ENCODE peak calls at places on chromosomes 12 and 14, in four cellular contexts. R is K562, S is GM12891, B is GM12878. I is an unnamed sample.

GRCh38 chr12:68240079-68240478 is 13.3 kb downstream of the IL22 start:
- DNase-seq in R (no peak), S (no peak), B (no peak), I (no peak)

GRCh38 chr14:60332869-60333268 is 83.8 kb downstream of the PPM1A start:
- DNase-seq in R (no peak), S (no peak), B (no peak), I (no peak)

GRCh38 chr14:55180434-55180833 is 11.0 kb downstream of the DLGAP5 start:
- DNase-seq in R (no peak), S (peak; percentile 8), B (peak; percentile 98), I (peak; percentile 10)

GRCh38 chr12:80829767-80830166 is 108.0 kb downstream of the LIN7A start:
- DNase-seq in R (no peak), S (no peak), B (no peak), I (no peak)

GRCh38 chr12:75120202-75120774 is 89.4 kb downstream of the KCNC2 start:
- DNase-seq in R (no peak), S (no peak), B (no peak), I (no peak)

GRCh38 chr12:3931721-3932120 is 58.5 kb upstream of the PARP11 start:
- DNase-seq in R (no peak), S (no peak), B (no peak), I (no peak)

GRCh38 chr12:132430838-132431826 is 58.8 kb upstream of the FBRSL1 start:
- DNase-seq in R (no peak), S (no peak), B (no peak), I (no peak)

GRCh38 chr14:76109087-76109880 is 42.4 kb upstream of the GPATCH2L start:
- DNase-seq in R (no peak), S (no peak), B (no peak), I (no peak)

GRCh38 chr12:109987615-109988014 is 8.6 kb downstream of the GIT2 start:
- DNase-seq in R (no peak), S (no peak), B (no peak), I (no peak)

GRCh38 chr12:51441583-51441982 is 17.0 kb downstream of the SLC4A8 start:
- DNase-seq in R (no peak), S (no peak), B (no peak), I (no peak)

GRCh38 chr12:4540170-4540569 is 1.5 kb downstream of the RAD51AP1 start:
- DNase-seq in R (no peak), S (no peak), B (no peak), I (no peak)

GRCh38 chr14:105385698-105386365 is 12.5 kb upstream of the TEX22 start:
- DNase-seq in R (no peak), S (no peak), B (no peak), I (no peak)

GRCh38 chr12:89453121-89453520 is 71.5 kb downstream of the GALNT4 start:
- DNase-seq in R (no peak), S (no peak), B (no peak), I (no peak)

GRCh38 chr12:3604750-3605638 is 114.0 kb downstream of the PRMT8 start:
- DNase-seq in R (no peak), S (no peak), B (no peak), I (no peak)

GRCh38 chr12:121513464-121514183 is 67.2 kb downstream of the KDM2B start:
- DNase-seq in R (peak; percentile 99), S (peak; percentile 83), B (no peak), I (peak; percentile 83)

GRCh38 chr12:51531982-51532497 is 59.0 kb upstream of the SCN8A start:
- DNase-seq in R (peak; percentile 80), S (peak; percentile 62), B (peak; percentile 24), I (peak; percentile 62)

GRCh38 chr14:63860146-63860545 is 7.3 kb downstream of the SYNE2 start:
- DNase-seq in R (no peak), S (no peak), B (no peak), I (no peak)

GRCh38 chr12:127729381-127729780 is 537.6 kb upstream of the TMEM132C start:
- DNase-seq in R (no peak), S (no peak), B (no peak), I (no peak)

GRCh38 chr12:45827974-45828373 is 98.5 kb downstream of the ARID2 start:
- DNase-seq in R (no peak), S (no peak), B (no peak), I (no peak)

GRCh38 chr14:105904379-105904778 is 378.0 kb downstream of the TMEM121 start:
- DNase-seq in R (peak; percentile 1), S (no peak), B (no peak), I (no peak)

GRCh38 chr12:124392271-124392990 is 97.5 kb downstream of the RFLNA start:
- DNase-seq in R (peak; percentile 47), S (peak; percentile 76), B (no peak), I (no peak)

GRCh38 chr14:61891810-61892209 is 129.6 kb downstream of the SNAPC1 start:
- DNase-seq in R (no peak), S (no peak), B (no peak), I (no peak)

GRCh38 chr14:102666635-102667034 is 74.2 kb downstream of the RCOR1 start:
- DNase-seq in R (no peak), S (no peak), B (no peak), I (no peak)

GRCh38 chr12:6341439-6342139 is at the start of gene TNFRSF1A:
- DNase-seq in R (peak; percentile 61), S (no peak), B (no peak), I (no peak)

GRCh38 chr14:67532998-67533753 is at the start of gene PLEKHH1:
- DNase-seq in R (peak; percentile 68), S (peak; percentile 71), B (no peak), I (peak; percentile 56)

GRCh38 chr14:28058012-28058296 is 708.6 kb upstream of the FOXG1 start:
- DNase-seq in R (no peak), S (no peak), B (no peak), I (no peak)

GRCh38 chr12:99111600-99111999 is 466.5 kb downstream of the APAF1 start:
- DNase-seq in R (no peak), S (no peak), B (no peak), I (no peak)

GRCh38 chr12:46442239-46442638 is 69.7 kb upstream of the SLC38A2 start:
- DNase-seq in R (no peak), S (no peak), B (no peak), I (no peak)

GRCh38 chr12:5437657-5438056 is 5.7 kb downstream of the NTF3 start:
- DNase-seq in R (no peak), S (no peak), B (no peak), I (no peak)

GRCh38 chr12:60337865-60338549 is 742.2 kb downstream of the SLC16A7 start:
- DNase-seq in R (no peak), S (no peak), B (no peak), I (no peak)

GRCh38 chr12:60335765-60336164 is 739.9 kb downstream of the SLC16A7 start:
- DNase-seq in R (no peak), S (no peak), B (no peak), I (no peak)

GRCh38 chr12:60333461-60333860 is 737.6 kb downstream of the SLC16A7 start:
- DNase-seq in R (no peak), S (no peak), B (no peak), I (no peak)
- TF ChIP-seq TAF1 in R (no peak), S (no peak), B (no peak), I (no peak)

DNA sequence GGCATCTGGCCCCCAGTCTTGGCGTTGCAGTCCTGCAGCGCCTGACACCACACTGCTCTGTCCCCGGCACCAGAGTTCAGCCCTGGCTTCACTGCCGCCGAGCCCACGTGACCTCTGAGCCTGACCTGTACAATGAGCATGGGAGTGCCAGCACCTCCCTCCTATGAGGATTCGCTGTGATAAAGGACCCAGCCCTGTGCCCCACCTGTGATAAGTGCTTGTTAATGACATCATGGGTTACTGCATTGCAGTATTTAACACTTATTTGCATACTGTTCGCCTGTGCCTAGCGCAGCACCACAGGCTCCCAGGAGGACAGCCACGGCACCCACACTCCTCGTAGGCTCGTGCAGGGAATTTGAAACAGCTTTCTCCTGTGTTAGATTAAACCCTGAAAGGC is 118.2 kb upstream of the GSC start:
- DNase-seq in R (no peak), S (no peak), B (no peak), I (no peak)
- TF ChIP-seq POLR2AphosphoS5 in R (no peak), S (no peak), B (no peak), I (no peak)

GRCh38 chr12:120252071-120252906 is 13.2 kb downstream of the PXN start:
- DNase-seq in R (no peak), S (no peak), B (no peak), I (no peak)

GRCh38 chr12:120247621-120248030 is 17.9 kb downstream of the PXN start:
- DNase-seq in R (no peak), S (no peak), B (no peak), I (no peak)

GRCh38 chr12:120247183-120247582 is 18.3 kb downstream of the PXN start:
- DNase-seq in R (no peak), S (no peak), B (no peak), I (no peak)

GRCh38 chr12:120249266-120249874 is 16.2 kb downstream of the PXN start:
- DNase-seq in R (no peak), S (no peak), B (no peak), I (no peak)

DNA sequence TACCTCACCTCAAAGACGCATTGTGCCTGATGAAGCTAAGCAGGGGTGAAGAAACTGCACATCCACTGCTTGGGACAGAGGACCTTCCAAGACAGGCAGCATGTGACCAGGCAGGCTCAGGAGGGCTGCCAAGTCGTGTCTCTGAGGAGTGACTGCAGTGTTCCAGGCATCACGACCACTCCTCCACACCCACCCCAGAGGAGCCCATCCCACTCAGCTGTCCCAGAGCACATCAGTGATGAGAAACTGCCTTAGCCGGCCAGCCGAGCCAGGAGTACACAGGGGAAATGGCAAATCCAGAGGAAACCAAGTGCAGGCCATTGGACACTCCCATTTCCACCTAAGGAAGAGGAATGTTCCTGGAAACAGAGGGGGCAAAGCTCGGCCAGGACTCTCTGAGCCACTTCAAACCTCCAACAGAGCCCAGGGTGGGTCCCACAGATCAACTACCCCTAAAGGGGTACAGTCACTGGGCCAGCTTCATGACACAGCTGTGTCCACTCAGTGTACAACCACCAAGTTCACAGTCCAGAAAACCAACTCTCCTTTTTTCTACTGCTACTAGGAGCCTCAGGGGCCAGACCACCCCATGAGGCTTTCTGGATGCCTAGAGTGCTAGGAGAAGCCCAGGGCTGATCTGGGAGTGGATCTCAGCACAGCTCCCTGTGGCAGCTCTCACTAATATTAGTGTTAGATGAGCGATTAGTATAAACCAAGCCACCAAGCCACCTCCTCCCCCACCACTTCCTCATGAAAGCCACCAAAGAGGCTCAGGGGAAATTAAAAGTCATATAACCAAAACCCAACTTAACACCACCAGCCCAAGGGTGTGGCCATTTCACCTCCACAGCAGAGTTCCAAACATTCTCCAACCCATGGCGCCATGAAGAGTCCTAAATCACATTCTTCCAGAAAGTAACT is 15.4 kb downstream of the PXN start:
- DNase-seq in R (no peak), S (no peak), B (no peak), I (no peak)
- TF ChIP-seq POLR2A in R (no peak), S (no peak), B (no peak), I (no peak)

GRCh38 chr14:88831285-88831684 is 6.8 kb downstream of the TTC8 start:
- DNase-seq in R (no peak), S (no peak), B (no peak), I (no peak)
- TF ChIP-seq TAF1 in R (no peak), S (no peak), B (no peak), I (no peak)

I was measured in GM12892.